ENCODE peak calls at places on chromosomes 2 and 18, in five cellular contexts. S is heart left ventricle, X is heart right ventricle, H is GM12864, Q is transverse colon. U is an unnamed sample.
A peak's percentile ranks its signal among the peaks of the same experiment; 100 is the strongest.

GRCh38 chr2:175004980-175005832 is at the start of gene CHN1:
- DNase-seq in S (peak; percentile 88), X (peak; percentile 84), H (no peak), Q (peak; percentile 60), U (peak; percentile 69)

GRCh38 chr2:7792031-7792651 is 874.9 kb downstream of the RNF144A start:
- DNase-seq in H (no peak), X (no peak), Q (peak; percentile 17), S (no peak), U (no peak)

GRCh38 chr2:206971805-206972204 is 32.5 kb downstream of the CPO start:
- DNase-seq in H (no peak), X (no peak), Q (peak; percentile 13), S (no peak), U (no peak)

GRCh38 chr2:72136349-72136748 is 11.3 kb downstream of the CYP26B1 start:
- DNase-seq in X (no peak), H (no peak), S (no peak), Q (no peak), U (no peak)

GRCh38 chr2:28626891-28627421 is 124.7 kb upstream of the PPP1CB start:
- DNase-seq in S (no peak), X (no peak), H (no peak), Q (peak; percentile 34), U (no peak)

GRCh38 chr2:241649414-241649813 is 11.9 kb downstream of the ATG4B start:
- DNase-seq in H (no peak), X (no peak), S (no peak), Q (no peak), U (no peak)

GRCh38 chr2:25481381-25482310 is 139.9 kb upstream of the DNMT3A start:
- DNase-seq in S (no peak), Q (no peak), H (no peak), X (no peak), U (no peak)

GRCh38 chr2:231110551-231110950 is 14.3 kb downstream of the HTR2B start:
- DNase-seq in X (no peak), Q (no peak), S (no peak), H (no peak), U (no peak)

GRCh38 chr18:24244698-24245097 is 105.8 kb downstream of the CABYR start:
- DNase-seq in H (no peak), S (no peak), Q (no peak), X (no peak), U (no peak)

GRCh38 chr2:74502147-74502719 is 2.8 kb upstream of the LBX2 start:
- DNase-seq in S (no peak), H (no peak), Q (peak; percentile 75), X (no peak), U (no peak)

GRCh38 chr2:144332356-144333143 is 187.4 kb downstream of the ZEB2 start:
- DNase-seq in Q (peak; percentile 91), H (peak; percentile 45), S (peak; percentile 87), X (peak; percentile 80), U (peak; percentile 93)

GRCh38 chr2:239204876-239205468 is 195.8 kb downstream of the HDAC4 start:
- DNase-seq in S (no peak), Q (no peak), H (no peak), X (no peak), U (no peak)

GRCh38 chr2:236607471-236608307 is 38.1 kb downstream of the ACKR3 start:
- DNase-seq in S (no peak), Q (no peak), H (no peak), X (no peak), U (peak; percentile 13)

GRCh38 chr2:217223222-217223930 is 363.5 kb upstream of the TNP1 start:
- DNase-seq in H (peak; percentile 82), Q (no peak), X (peak; percentile 62), S (peak; percentile 52), U (peak; percentile 92)

GRCh38 chr18:48270929-48271328 is 138.3 kb downstream of the ZBTB7C start:
- DNase-seq in Q (no peak), H (no peak), X (no peak), S (no peak), U (no peak)

GRCh38 chr2:216391401-216391800 is 19.1 kb upstream of the MARCHF4 start:
- DNase-seq in S (no peak), H (no peak), Q (no peak), X (no peak), U (no peak)

GRCh38 chr2:190678444-190679162 is 29.7 kb downstream of the NAB1 start:
- DNase-seq in S (peak; percentile 15), Q (no peak), X (no peak), H (peak; percentile 89), U (peak; percentile 91)

GRCh38 chr18:8084160-8084559 is 517.0 kb downstream of the PTPRM start:
- DNase-seq in X (peak; percentile 32), H (no peak), Q (no peak), S (peak; percentile 31), U (peak; percentile 10)

GRCh38 chr2:154447727-154448418 is 250.6 kb upstream of the KCNJ3 start:
- DNase-seq in Q (no peak), H (no peak), S (no peak), X (no peak), U (no peak)

GRCh38 chr2:219274392-219274921 is 4.7 kb upstream of the DNAJB2 start:
- DNase-seq in Q (no peak), X (peak; percentile 68), H (no peak), S (peak; percentile 54), U (no peak)
- H3K4me3 ChIP-seq in Q (no peak overlapping the region), X (no peak overlapping the region), H (no peak overlapping the region), S (no peak overlapping the region), U (no peak overlapping the region)

GRCh38 chr18:59222341-59222740 is 2.4 kb downstream of the GRP start:
- DNase-seq in S (no peak), H (no peak), Q (no peak), X (no peak), U (no peak)

GRCh38 chr18:59218018-59218417 is 1.9 kb upstream of the GRP start:
- DNase-seq in S (no peak), Q (no peak), H (no peak), X (no peak), U (no peak)

GRCh38 chr18:59219672-59220163 is at the start of gene GRP:
- DNase-seq in Q (no peak), S (no peak), X (no peak), H (no peak), U (no peak)

GRCh38 chr18:59220784-59221765 is 1.1 kb downstream of the GRP start:
- DNase-seq in Q (no peak), X (no peak), S (no peak), H (no peak), U (no peak)

GRCh38 chr18:59220164-59220783 is 316 bp downstream of the GRP start:
- DNase-seq in S (no peak), X (no peak), H (no peak), Q (no peak), U (no peak)
- H3K4me3 ChIP-seq in S (peak overlapping the region; percentile 10), X (peak overlapping the region; percentile 14), H (no peak overlapping the region), Q (no peak overlapping the region), U (no peak overlapping the region)

DNA sequence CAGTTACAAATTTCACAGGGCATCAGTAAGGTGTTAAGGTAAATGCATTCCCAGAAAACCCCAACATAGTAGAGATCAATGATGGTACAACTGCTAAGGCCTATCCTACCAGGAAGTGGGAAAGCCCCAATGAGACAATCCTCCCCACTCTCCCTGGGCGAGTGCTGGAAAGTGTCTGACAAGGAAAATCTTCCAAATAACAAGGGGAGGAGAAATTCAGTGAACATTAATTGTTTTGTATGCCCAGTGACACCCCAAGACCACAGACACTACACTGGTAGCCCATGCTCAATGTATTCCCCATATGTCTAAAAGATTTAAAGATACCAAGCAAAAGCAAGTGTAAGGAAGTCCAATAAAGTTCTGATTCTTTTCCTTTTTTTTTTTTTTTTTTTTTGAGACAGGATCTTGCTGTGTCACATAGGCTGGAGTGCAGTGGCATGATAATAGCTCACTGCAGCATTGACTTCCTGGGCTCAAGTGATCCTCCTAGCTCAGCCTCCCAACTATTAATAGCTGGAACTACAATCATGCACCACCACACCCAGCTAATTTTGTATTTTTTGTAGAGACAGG is 24.7 kb downstream of the B4GALT6 start:
- DNase-seq in S (no peak), H (no peak), Q (no peak), X (no peak), U (no peak)
- H3K4me3 ChIP-seq in S (no peak overlapping the region), H (peak overlapping the region; percentile 13), Q (no peak overlapping the region), X (no peak overlapping the region), U (peak overlapping the region; percentile 53)

GRCh38 chr18:54210463-54210862 is 14.0 kb downstream of the MBD2 start:
- DNase-seq in S (no peak), Q (no peak), H (no peak), X (no peak), U (peak; percentile 69)
- H3K4me3 ChIP-seq in S (no peak overlapping the region), Q (no peak overlapping the region), H (peak overlapping the region; percentile 23), X (no peak overlapping the region), U (peak overlapping the region; percentile 29)

GRCh38 chr2:15158117-15158516 is 403.0 kb downstream of the NBAS start:
- DNase-seq in S (no peak), H (no peak), Q (no peak), X (no peak), U (no peak)
- H3K4me3 ChIP-seq in S (no peak overlapping the region), H (no peak overlapping the region), Q (no peak overlapping the region), X (no peak overlapping the region), U (no peak overlapping the region)

GRCh38 chr18:77000527-77000926 is 132.1 kb downstream of the MBP start:
- DNase-seq in X (no peak), H (no peak), S (peak; percentile 52), Q (peak; percentile 59), U (peak; percentile 52)
- H3K4me3 ChIP-seq in X (no peak overlapping the region), H (no peak overlapping the region), S (no peak overlapping the region), Q (no peak overlapping the region), U (no peak overlapping the region)